ENCODE peak calls at places on chromosomes 16 and 17, in eight cellular contexts. J is Daoy; R is activated naive CD8-positive, alpha-beta T cell treated with anti-CD3 and anti-CD28 coated beads for 36 hours; N is amniotic epithelial cell; Z is NCI-H1694 treated with DMSO at 0.1 percent for 48 hours; F is HuH-7.5; W is stimulated activated CD8-positive, alpha-beta memory T cell treated with anti-CD3 and anti-CD28 coated beads, Interleukin-2, amount 100 ng/mL, for 1 hour; P is posterior cingulate gyrus. Y is an unnamed sample.

GRCh38 chr16:57875347-57875746 is 73.1 kb upstream of the KIFC3 start:
- DNase-seq in N (no peak), J (no peak), Z (no peak), P (no peak), F (no peak), R (no peak), W (no peak), Y (no peak)

GRCh38 chr17:81921996-81922565 is 4.1 kb upstream of the SIRT7 start:
- DNase-seq in Z (no peak), J (no peak), F (no peak), N (no peak), W (no peak), P (no peak), R (no peak), Y (no peak)

GRCh38 chr17:77948690-77949114 is 9.8 kb upstream of the TNRC6C start:
- DNase-seq in N (peak; percentile 72), P (peak; percentile 66), R (no peak), Z (no peak), W (no peak), J (peak; percentile 69), F (peak; percentile 44), Y (peak; percentile 73)

GRCh38 chr16:58269526-58269925 is 25.3 kb downstream of the PRSS54 start:
- DNase-seq in F (no peak), Z (no peak), W (no peak), J (peak; percentile 6), N (peak; percentile 48), R (no peak), P (no peak), Y (peak; percentile 6)

GRCh38 chr16:84839054-84839453 is 19.3 kb downstream of the CRISPLD2 start:
- DNase-seq in J (peak; percentile 78), P (no peak), F (no peak), N (peak; percentile 84), Z (peak; percentile 7), R (no peak), W (no peak), Y (peak; percentile 73)

GRCh38 chr17:1605681-1606351 is 22.8 kb downstream of the SLC43A2 start:
- DNase-seq in P (no peak), Z (no peak), J (no peak), W (no peak), R (no peak), F (no peak), N (no peak), Y (no peak)

GRCh38 chr17:75902406-75902805 is 2.3 kb downstream of the MRPL38 start:
- DNase-seq in J (no peak), W (no peak), R (no peak), P (no peak), Z (no peak), N (no peak), F (no peak), Y (no peak)

GRCh38 chr16:29815032-29815721 is 775 bp upstream of the PAGR1 start:
- DNase-seq in J (no peak), F (no peak), Z (peak; percentile 68), W (no peak), R (peak; percentile 67), N (no peak), P (no peak), Y (peak; percentile 13)

GRCh38 chr16:81551141-81551808 is 106.7 kb downstream of the CMIP start:
- DNase-seq in N (peak; percentile 72), F (no peak), R (no peak), P (no peak), Z (peak; percentile 5), W (no peak), J (peak; percentile 80), Y (peak; percentile 80)

GRCh38 chr17:45306094-45306493 is 10.7 kb downstream of the MAP3K14 start:
- DNase-seq in P (no peak), R (no peak), N (no peak), Z (no peak), W (no peak), F (no peak), J (no peak), Y (no peak)

GRCh38 chr16:10978846-10979446 is 34.6 kb downstream of the CLEC16A start:
- DNase-seq in R (no peak), J (no peak), W (no peak), P (peak; percentile 19), N (no peak), F (no peak), Z (no peak), Y (no peak)

GRCh38 chr17:1931759-1932579 is 93.2 kb downstream of the RTN4RL1 start:
- DNase-seq in F (peak; percentile 83), P (no peak), R (no peak), Z (peak; percentile 63), J (peak; percentile 42), N (peak; percentile 33), W (no peak), Y (no peak)

GRCh38 chr16:3509470-3509928 is 8.7 kb downstream of the CLUAP1 start:
- DNase-seq in N (peak; percentile 71), P (no peak), R (peak; percentile 74), J (no peak), Z (no peak), W (peak; percentile 42), F (no peak), Y (no peak)

GRCh38 chr16:3992297-3993051 is 112.0 kb upstream of the CREBBP start:
- DNase-seq in R (no peak), F (no peak), J (no peak), P (no peak), W (no peak), N (peak; percentile 59), Z (no peak), Y (no peak)

GRCh38 chr16:3190949-3191353 is 2.9 kb downstream of the OR1F1 start:
- DNase-seq in Z (no peak), J (no peak), N (no peak), P (no peak), F (no peak), R (no peak), W (no peak), Y (no peak)